ENCODE peak calls at places on chromosomes 3 and 15, in four cellular contexts. L is SK-N-SH, K is WTC11, X is K562. H is an unnamed sample.

GRCh38 chr15:92638291-92638708 is 17.3 kb downstream of the FAM174B start:
- DNase-seq in L (no peak), K (no peak), X (no peak), H (no peak)

GRCh38 chr3:79187441-79187840 is 580.4 kb downstream of the ROBO1 start:
- DNase-seq in X (no peak), K (no peak), L (no peak), H (no peak)

GRCh38 chr3:188286087-188286513 is 132.1 kb downstream of the LPP start:
- DNase-seq in X (no peak), K (no peak), L (no peak), H (no peak)

GRCh38 chr15:87682527-87682926 is 574.0 kb downstream of the NTRK3 start:
- DNase-seq in L (no peak), K (no peak), X (peak), H (no peak)

GRCh38 chr15:88257311-88257901 is 867 bp upstream of the NTRK3 start:
- DNase-seq in X (no peak), K (peak), L (peak), H (no peak)

GRCh38 chr15:27956285-27956684 is 142.8 kb downstream of the OCA2 start:
- DNase-seq in X (no peak), L (no peak), K (no peak), H (no peak)

GRCh38 chr3:118208642-118209041 is 826.0 kb downstream of the IGSF11 start:
- DNase-seq in K (no peak), L (no peak), X (no peak), H (no peak)

GRCh38 chr3:195237981-195238625 is 32.9 kb downstream of the XXYLT1 start:
- DNase-seq in X (no peak), L (no peak), K (no peak), H (no peak)

GRCh38 chr15:50148362-50148963 is 29.4 kb upstream of the ATP8B4 start:
- DNase-seq in L (no peak), K (peak), X (no peak), H (no peak)

GRCh38 chr3:14208168-14208567 is 29.6 kb downstream of the LSM3 start:
- DNase-seq in L (no peak), K (no peak), X (no peak), H (no peak)

GRCh38 chr3:51706788-51707731 is at the start of gene GRM2:
- DNase-seq in K (peak), X (peak), L (peak), H (no peak)

GRCh38 chr3:188270423-188270972 is 116.5 kb downstream of the LPP start:
- DNase-seq in K (no peak), X (no peak), L (no peak), H (no peak)

GRCh38 chr3:52551118-52551517 is 14.7 kb downstream of the UQCC5 start:
- DNase-seq in X (no peak), K (no peak), L (no peak), H (no peak)

GRCh38 chr3:51931756-51932155 is 9.9 kb downstream of the RRP9 start:
- DNase-seq in K (no peak), L (no peak), X (no peak), H (no peak)

GRCh38 chr3:195532345-195532744 is 10.8 kb downstream of the PPP1R2 start:
- DNase-seq in K (no peak), X (no peak), L (no peak), H (no peak)

GRCh38 chr3:57098418-57099310 is 38.2 kb downstream of the SPATA12 start:
- DNase-seq in X (no peak), L (no peak), K (no peak), H (no peak)
- TF ChIP-seq USF1 in X (no peak), L (no peak), K (no peak), H (no peak)

GRCh38 chr15:34809186-34809585 is 13.8 kb upstream of the ACTC1 start:
- DNase-seq in K (no peak), X (no peak), L (no peak), H (no peak)

GRCh38 chr15:34812369-34812768 is 17.0 kb upstream of the ACTC1 start:
- DNase-seq in L (no peak), X (no peak), K (no peak), H (no peak)

GRCh38 chr15:34810455-34811146 is 15.3 kb upstream of the ACTC1 start:
- DNase-seq in K (no peak), X (no peak), L (no peak), H (no peak)

GRCh38 chr15:34815836-34816235 is 20.5 kb upstream of the ACTC1 start:
- DNase-seq in L (no peak), X (no peak), K (no peak), H (no peak)

DNA sequence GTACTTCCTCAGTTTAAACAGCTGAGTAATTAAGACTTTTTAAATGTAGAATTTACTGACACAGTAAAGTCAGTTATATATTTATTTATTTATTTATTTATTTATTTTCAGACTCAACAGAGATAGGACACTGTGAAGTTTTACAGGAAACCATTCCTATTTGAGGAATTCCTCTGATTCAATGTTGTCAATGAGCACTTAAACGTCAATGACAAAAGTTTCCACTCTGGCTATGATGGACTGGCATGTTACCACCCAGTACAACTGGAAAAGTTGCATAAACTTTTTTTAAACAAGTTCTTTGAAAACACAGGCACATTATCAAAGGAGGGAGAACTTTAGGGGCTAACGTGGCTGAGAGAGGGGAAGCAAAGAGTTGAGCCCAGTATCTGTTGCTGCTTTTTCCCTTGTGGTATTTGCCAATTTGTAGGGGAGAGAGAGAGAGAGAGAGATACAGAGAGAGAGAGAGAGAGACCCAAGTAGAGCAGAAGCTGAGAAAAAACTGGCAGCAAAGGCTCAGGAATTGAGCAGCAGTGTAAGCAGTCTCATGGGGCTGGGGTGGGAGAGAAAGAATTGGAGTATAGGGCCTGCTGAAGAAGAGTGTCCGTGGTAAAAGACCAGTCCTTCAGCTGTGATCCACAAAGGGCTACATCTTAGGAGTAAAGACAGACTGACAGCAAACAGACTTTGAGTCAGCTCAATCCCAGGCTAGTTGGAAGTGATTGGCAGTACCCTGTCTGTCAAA is 18.3 kb upstream of the ACTC1 start:
- DNase-seq in L (no peak), K (no peak), X (no peak), H (no peak)
- TF ChIP-seq USF1 in L (no peak), K (no peak), X (no peak), H (no peak)

GRCh38 chr3:31462050-31462569 is 70.6 kb upstream of the STT3B start:
- DNase-seq in L (no peak), K (no peak), X (no peak), H (peak)
- TF ChIP-seq USF1 in L (no peak), K (no peak), X (no peak), H (no peak)

GRCh38 chr15:44038801-44039200 is 156.3 kb downstream of the FRMD5 start:
- DNase-seq in X (no peak), K (peak), L (no peak), H (no peak)
- TF ChIP-seq USF1 in X (no peak), K (no peak), L (no peak), H (no peak)

GRCh38 chr15:66715736-66716667 is 14.0 kb downstream of the SMAD6 start:
- DNase-seq in X (no peak), K (no peak), L (no peak), H (no peak)
- TF ChIP-seq USF1 in X (no peak), K (no peak), L (no peak), H (no peak)

H was measured in GM12878.